ENCODE peak calls at places on chromosome 11, in eight cellular contexts. A is ovary, M is stomach, D is heart left ventricle, I is adrenal gland, S is suprapubic skin, F is Peyer's patch, T is A549. Y is an unnamed sample.

GRCh38 chr11:122817121-122817520 is 21.2 kb upstream of the CRTAM start:
- DNase-seq in A (no peak), S (no peak), I (no peak), F (no peak), M (no peak), D (no peak), T (no peak), Y (no peak)

GRCh38 chr11:72634472-72635095 is 39.6 kb downstream of the PDE2A start:
- DNase-seq in D (no peak), M (no peak), I (no peak), A (no peak), T (no peak), F (no peak), S (no peak), Y (no peak)

GRCh38 chr11:128458316-128458715 is 129.0 kb downstream of the ETS1 start:
- DNase-seq in M (no peak), I (no peak), T (peak; percentile 13), D (no peak), S (no peak), A (no peak), F (no peak), Y (no peak)

GRCh38 chr11:56380120-56380519 is 4.7 kb downstream of the OR8U1 start:
- DNase-seq in A (no peak), D (no peak), I (no peak), S (no peak), M (no peak), F (no peak), T (no peak), Y (no peak)

GRCh38 chr11:66685276-66686099 is 7.8 kb upstream of the RBM4B start:
- DNase-seq in A (no peak), I (no peak), F (no peak), M (no peak), T (no peak), D (no peak), S (peak; percentile 58), Y (no peak)

GRCh38 chr11:76285397-76285796 is 79.1 kb upstream of the WNT11 start:
- DNase-seq in T (no peak), S (no peak), M (no peak), A (no peak), D (no peak), I (no peak), F (no peak), Y (no peak)

GRCh38 chr11:46376258-46377050 is 5.0 kb upstream of the MDK start:
- DNase-seq in F (no peak), S (no peak), M (no peak), I (peak; percentile 18), T (no peak), D (no peak), A (no peak), Y (no peak)

GRCh38 chr11:113729456-113729855 is 23.3 kb upstream of the TMPRSS5 start:
- DNase-seq in F (no peak), D (no peak), T (no peak), I (no peak), S (no peak), M (no peak), A (no peak), Y (no peak)

GRCh38 chr11:132064987-132065620 is 694.7 kb downstream of the NTM start:
- DNase-seq in F (no peak), I (no peak), A (no peak), T (no peak), D (no peak), M (no peak), S (no peak), Y (no peak)

GRCh38 chr11:69643646-69644045 is 2.7 kb downstream of the CCND1 start:
- DNase-seq in T (no peak), F (no peak), I (no peak), S (no peak), D (no peak), A (no peak), M (no peak), Y (no peak)

GRCh38 chr11:69642913-69643632 is 2.1 kb downstream of the CCND1 start:
- DNase-seq in D (peak; percentile 85), S (no peak), T (peak; percentile 55), I (peak; percentile 83), F (peak; percentile 88), M (peak; percentile 85), A (peak; percentile 57), Y (peak; percentile 57)

GRCh38 chr11:69640995-69641581 is at the start of gene CCND1:
- DNase-seq in I (peak; percentile 75), D (peak; percentile 83), T (peak; percentile 71), F (peak; percentile 86), S (no peak), M (peak; percentile 75), A (no peak), Y (peak; percentile 32)

GRCh38 chr11:69641681-69642548 is 959 bp downstream of the CCND1 start:
- DNase-seq in I (no peak), D (no peak), S (no peak), A (no peak), F (no peak), T (no peak), M (no peak), Y (no peak)

GRCh38 chr11:69642549-69642912 is 1.6 kb downstream of the CCND1 start:
- DNase-seq in F (peak; percentile 70), S (no peak), T (no peak), I (peak; percentile 63), M (peak; percentile 52), D (peak; percentile 59), A (no peak), Y (no peak)
- TF ChIP-seq POLR2A in F (no peak), S (no peak), T (no peak), I (no peak), M (no peak), D (no peak), A (no peak), Y (peak; percentile 40)

GRCh38 chr11:64539239-64539638 is 51.8 kb upstream of the SLC22A12 start:
- DNase-seq in S (peak; percentile 50), F (peak; percentile 23), A (no peak), T (no peak), M (no peak), D (no peak), I (no peak), Y (no peak)

GRCh38 chr11:64541131-64541530 is 49.9 kb upstream of the SLC22A12 start:
- DNase-seq in S (no peak), M (no peak), F (peak; percentile 29), D (no peak), T (no peak), A (no peak), I (no peak), Y (no peak)

GRCh38 chr11:64538501-64538951 is 52.5 kb upstream of the SLC22A12 start:
- DNase-seq in D (no peak), I (no peak), F (peak; percentile 33), T (no peak), M (no peak), A (no peak), S (peak; percentile 54), Y (no peak)

GRCh38 chr11:64540426-64540825 is 50.6 kb upstream of the SLC22A12 start:
- DNase-seq in A (no peak), T (no peak), I (no peak), F (peak; percentile 22), M (no peak), D (no peak), S (no peak), Y (no peak)

DNA sequence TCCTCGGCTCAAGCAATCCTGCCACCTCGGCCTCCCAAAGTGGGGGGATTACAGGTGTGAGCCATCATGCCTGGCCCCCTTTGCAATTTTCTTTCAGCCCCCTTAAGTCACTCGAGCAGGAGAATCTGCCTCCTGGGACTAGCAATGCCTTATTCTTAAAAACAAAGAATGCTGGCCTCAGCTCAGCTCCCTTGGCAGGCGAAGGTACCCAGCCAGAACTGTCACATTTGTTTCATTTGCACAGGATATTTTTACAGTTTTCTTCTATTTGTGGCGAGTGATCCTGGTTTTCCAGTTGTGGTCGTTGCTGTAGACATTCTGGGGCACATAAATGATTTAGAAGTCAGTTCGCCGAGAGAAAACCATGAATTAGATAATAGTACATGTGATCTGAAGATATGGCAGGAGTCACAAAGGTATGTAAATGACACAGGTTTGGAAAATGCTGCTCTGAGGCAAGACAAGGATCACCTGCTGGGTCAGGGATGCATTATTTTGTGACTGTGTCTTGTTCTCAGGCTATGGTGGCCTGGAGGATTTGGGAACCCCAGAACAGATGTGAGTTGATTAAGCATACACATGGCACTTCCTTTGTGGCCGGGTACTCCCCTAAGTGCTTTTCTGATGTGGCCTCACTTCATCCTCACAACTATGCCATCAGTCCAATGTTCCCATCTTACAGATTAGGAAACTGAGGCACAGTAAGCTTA is 51.2 kb upstream of the SLC22A12 start:
- DNase-seq in A (no peak), D (no peak), I (no peak), F (no peak), T (no peak), S (peak; percentile 24), M (no peak), Y (no peak)
- H3K4me3 ChIP-seq in A (no peak overlapping the region), D (no peak overlapping the region), I (no peak overlapping the region), F (no peak overlapping the region), T (no peak overlapping the region), S (no peak overlapping the region), M (no peak overlapping the region), Y (no peak overlapping the region)

DNA sequence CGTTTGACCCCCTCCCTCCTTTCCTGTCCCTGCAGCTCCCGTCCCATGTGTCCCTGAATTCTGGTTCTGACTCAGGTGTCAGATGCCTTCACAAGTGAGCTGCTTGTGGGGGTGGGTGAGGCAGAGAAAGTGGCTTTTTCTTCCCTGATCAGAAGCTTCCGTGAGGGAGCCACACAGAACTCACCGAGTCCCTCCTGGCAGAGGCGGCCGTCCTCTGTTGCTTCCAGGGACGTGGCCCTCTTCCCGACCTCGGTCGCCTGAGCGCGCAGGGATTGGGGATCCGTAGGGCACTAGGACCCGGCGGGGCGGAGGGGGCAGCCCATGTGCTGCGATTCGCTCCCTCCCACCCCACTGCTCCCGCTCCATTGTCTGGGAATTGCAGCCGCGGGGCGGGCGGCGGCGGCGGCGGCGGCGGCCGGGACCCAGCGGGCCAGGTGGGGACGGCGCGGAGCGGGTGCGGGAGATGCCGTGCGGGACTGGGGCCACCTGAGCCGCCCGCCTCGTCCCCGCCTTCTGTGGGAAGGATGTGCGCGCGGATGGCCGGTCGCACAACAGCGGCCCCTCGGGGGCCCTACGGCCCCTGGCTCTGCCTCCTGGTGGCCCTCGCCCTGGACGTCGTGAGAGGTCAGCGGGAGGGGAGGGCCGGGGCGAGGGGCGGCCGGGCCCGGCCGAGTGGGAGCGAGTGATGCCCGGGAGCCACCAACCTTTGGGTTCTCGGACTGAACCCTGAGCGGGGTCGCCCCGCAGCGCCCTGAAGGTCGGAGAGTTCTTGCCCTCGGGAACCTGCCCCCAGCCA is at the start of gene TMEM132A:
- DNase-seq in I (peak; percentile 75), F (peak; percentile 77), D (peak; percentile 74), A (peak; percentile 68), T (peak; percentile 93), M (peak; percentile 82), S (no peak), Y (no peak)
- TF ChIP-seq POLR2A in I (peak; percentile 26), F (no peak), D (peak; percentile 45), A (no peak), T (peak; percentile 52), M (no peak), S (no peak), Y (no peak)

GRCh38 chr11:119335655-119336543 is 1.6 kb downstream of the RNF26 start:
- DNase-seq in A (no peak), T (no peak), M (no peak), F (no peak), I (no peak), D (no peak), S (peak; percentile 65), Y (no peak)
- H3K4me3 ChIP-seq in A (no peak overlapping the region), T (no peak overlapping the region), M (peak overlapping the region; percentile 96), F (no peak overlapping the region), I (no peak overlapping the region), D (no peak overlapping the region), S (peak overlapping the region; percentile 97), Y (no peak overlapping the region)

Y was measured in tibial nerve.